ENCODE peak calls at places on chromosomes 2 and 18, in six cellular contexts. E is A549, A is H1, H is K562, X is GM12878, C is SK-N-SH. M is an unnamed sample.

GRCh38 chr2:218230882-218231281 is 13.9 kb downstream of the ARPC2 start:
- DNase-seq in E (peak; percentile 66), A (no peak), H (no peak), X (no peak), C (peak; percentile 19), M (peak; percentile 70)

GRCh38 chr2:55063226-55063625 is 13.0 kb upstream of the RTN4 start:
- DNase-seq in E (no peak), A (no peak), H (no peak), X (no peak), C (no peak), M (no peak)

GRCh38 chr2:201157694-201158093 is 25.2 kb upstream of the CASP10 start:
- DNase-seq in E (no peak), A (no peak), H (no peak), X (no peak), C (no peak), M (no peak)

GRCh38 chr2:26978061-26978596 is 7.7 kb downstream of the MAPRE3 start:
- DNase-seq in E (no peak), A (no peak), H (peak; percentile 68), X (no peak), C (peak; percentile 65), M (no peak)

GRCh38 chr2:236776695-236777251 is 207.1 kb downstream of the ACKR3 start:
- DNase-seq in E (peak; percentile 85), A (no peak), H (no peak), X (no peak), C (no peak), M (no peak)

GRCh38 chr2:205629021-205629817 is 53.1 kb upstream of the NRP2 start:
- DNase-seq in E (no peak), A (no peak), H (no peak), X (no peak), C (no peak), M (no peak)

GRCh38 chr2:43478423-43479086 is 117.3 kb downstream of the THADA start:
- DNase-seq in E (peak; percentile 63), A (no peak), H (no peak), X (no peak), C (no peak), M (no peak)

GRCh38 chr2:7599462-7600258 is 682.4 kb downstream of the RNF144A start:
- DNase-seq in E (no peak), A (no peak), H (no peak), X (no peak), C (peak; percentile 38), M (no peak)

GRCh38 chr2:188527110-188527509 is 235.4 kb downstream of the GULP1 start:
- DNase-seq in E (no peak), A (no peak), H (no peak), X (no peak), C (no peak), M (no peak)

GRCh38 chr2:239716536-239717318 is 308.4 kb downstream of the NDUFA10 start:
- DNase-seq in E (no peak), A (no peak), H (no peak), X (no peak), C (peak; percentile 80), M (no peak)

GRCh38 chr2:173077506-173078177 is 2.0 kb downstream of the MAP3K20 start:
- DNase-seq in E (no peak), A (no peak), H (peak; percentile 44), X (no peak), C (no peak), M (no peak)

GRCh38 chr2:42859006-42859552 is 66.7 kb upstream of the HAAO start:
- DNase-seq in E (peak; percentile 76), A (peak; percentile 19), H (peak; percentile 81), X (peak; percentile 52), C (peak; percentile 86), M (peak; percentile 81)

GRCh38 chr18:69715322-69715721 is 232.4 kb downstream of the CD226 start:
- DNase-seq in E (no peak), A (no peak), H (no peak), X (no peak), C (no peak), M (no peak)

GRCh38 chr2:231393149-231394131 is 2.1 kb upstream of the B3GNT7 start:
- DNase-seq in E (peak; percentile 24), A (no peak), H (no peak), X (peak; percentile 67), C (peak; percentile 47), M (peak; percentile 47)

GRCh38 chr2:150214626-150215025 is 272.8 kb downstream of the RND3 start:
- DNase-seq in E (peak; percentile 72), A (no peak), H (no peak), X (no peak), C (no peak), M (peak; percentile 26)

DNA sequence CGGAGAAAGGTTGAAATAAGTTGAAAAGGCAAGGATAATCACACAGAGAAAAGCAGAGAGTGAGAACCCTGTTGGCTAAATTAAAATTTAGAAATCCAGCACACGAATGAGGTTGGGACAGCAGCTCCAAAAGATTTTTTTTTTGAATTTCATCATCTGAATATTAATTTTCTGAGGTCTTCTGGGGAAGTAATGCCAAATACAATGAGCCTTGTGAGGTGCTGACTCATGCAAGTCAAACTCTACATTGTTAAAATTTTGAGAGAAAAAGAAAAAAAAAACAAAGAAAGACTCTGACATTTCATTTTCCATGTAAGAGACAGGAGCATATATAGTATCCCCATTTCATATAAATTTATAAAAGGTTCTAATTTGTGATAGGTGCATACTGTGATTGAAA is 614.2 kb upstream of the CDH2 start:
- DNase-seq in E (no peak), A (no peak), H (no peak), X (no peak), C (no peak), M (no peak)
- TF ChIP-seq CHD2 in E (no peak), A (no peak), H (no peak), X (no peak), C (no peak), M (no peak)

GRCh38 chr2:174659069-174659900 is 61.7 kb upstream of the WIPF1 start:
- DNase-seq in E (no peak), A (no peak), H (no peak), X (no peak), C (no peak), M (no peak)

GRCh38 chr2:174656035-174656434 is 58.4 kb upstream of the WIPF1 start:
- DNase-seq in E (no peak), A (no peak), H (no peak), X (no peak), C (no peak), M (no peak)

GRCh38 chr2:174660984-174661675 is 63.5 kb upstream of the WIPF1 start:
- DNase-seq in E (no peak), A (no peak), H (no peak), X (no peak), C (no peak), M (no peak)

GRCh38 chr2:174654429-174654941 is 56.9 kb upstream of the WIPF1 start:
- DNase-seq in E (no peak), A (no peak), H (no peak), X (no peak), C (no peak), M (no peak)

GRCh38 chr2:174656671-174657171 is 59.1 kb upstream of the WIPF1 start:
- DNase-seq in E (no peak), A (no peak), H (no peak), X (no peak), C (no peak), M (no peak)
- TF ChIP-seq EP300 in E (no peak), A (no peak), H (no peak), X (no peak), C (no peak), M (no peak)

GRCh38 chr2:128313076-128313836 is 5.4 kb downstream of the HS6ST1 start:
- DNase-seq in E (peak; percentile 44), A (no peak), H (peak; percentile 44), X (no peak), C (peak; percentile 74), M (no peak)
- TF ChIP-seq CHD2 in E (no peak), A (no peak), H (no peak), X (no peak), C (no peak), M (no peak)

GRCh38 chr18:57048351-57048750 is 98.5 kb upstream of the BOD1L2 start:
- DNase-seq in E (no peak), A (no peak), H (no peak), X (no peak), C (no peak), M (no peak)

GRCh38 chr18:57040175-57040574 is 106.7 kb upstream of the BOD1L2 start:
- DNase-seq in E (no peak), A (no peak), H (no peak), X (no peak), C (no peak), M (no peak)

GRCh38 chr18:57048859-57049258 is 98.0 kb upstream of the BOD1L2 start:
- DNase-seq in E (no peak), A (no peak), H (no peak), X (no peak), C (peak; percentile 63), M (no peak)

DNA sequence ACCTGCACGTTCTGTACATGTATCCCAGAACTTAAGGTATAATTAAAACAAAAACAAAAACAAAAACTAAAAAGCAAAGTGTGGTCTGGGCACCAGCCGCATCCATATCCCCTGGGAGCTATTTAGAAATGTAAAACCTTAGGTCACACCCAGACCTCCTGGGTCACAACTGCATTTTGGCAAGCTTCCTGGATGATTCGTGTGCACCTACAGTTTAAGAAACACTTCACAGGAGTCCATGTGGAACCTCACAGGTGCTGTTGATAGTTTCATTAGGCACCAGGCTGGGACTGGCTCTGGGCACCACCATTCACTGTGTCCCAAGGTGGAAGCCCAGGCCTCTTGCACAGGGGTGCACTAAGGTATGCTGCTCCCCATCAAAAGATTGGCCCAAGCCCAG is 103.6 kb upstream of the BOD1L2 start:
- DNase-seq in E (no peak), A (no peak), H (no peak), X (no peak), C (no peak), M (no peak)
- TF ChIP-seq EP300 in E (no peak), A (no peak), H (no peak), X (no peak), C (no peak), M (no peak)